ENCODE peak calls at places on chromosomes 13 and 19, in ten cellular contexts. One of them, this sample, is unnamed.
A peak's percentile ranks its signal among the peaks of the same experiment; 100 is the strongest.

GRCh38 chr13:31670831-31671617 is 68.3 kb upstream of the RXFP2 start:
- DNase-seq in Daoy: no peak
- DNase-seq in head of caudate nucleus: no peak
- DNase-seq in endothelial cell: no peak
- DNase-seq in progenitor cell of endocrine pancreas: no peak
- DNase-seq in AG09319: no peak
- DNase-seq in NCI-H510A treated with DMSO at 0.1 percent for 48 hours: no peak
- DNase-seq in T-helper 9 cell: no peak
- DNase-seq in cardiac fibroblast: peak; percentile 43
- DNase-seq in NCI-H1105: no peak
- DNase-seq in this sample: no peak

GRCh38 chr19:43306097-43306496 is 36.8 kb upstream of the PSG9 start:
- DNase-seq in Daoy: no peak
- DNase-seq in head of caudate nucleus: no peak
- DNase-seq in endothelial cell: no peak
- DNase-seq in progenitor cell of endocrine pancreas: no peak
- DNase-seq in AG09319: no peak
- DNase-seq in NCI-H510A treated with DMSO at 0.1 percent for 48 hours: no peak
- DNase-seq in T-helper 9 cell: no peak
- DNase-seq in cardiac fibroblast: no peak
- DNase-seq in NCI-H1105: no peak
- DNase-seq in this sample: no peak

GRCh38 chr19:19321143-19321577 is 531 bp downstream of the MAU2 start:
- DNase-seq in Daoy: no peak
- DNase-seq in head of caudate nucleus: no peak
- DNase-seq in endothelial cell: no peak
- DNase-seq in progenitor cell of endocrine pancreas: peak; percentile 26
- DNase-seq in AG09319: no peak
- DNase-seq in NCI-H510A treated with DMSO at 0.1 percent for 48 hours: no peak
- DNase-seq in T-helper 9 cell: no peak
- DNase-seq in cardiac fibroblast: no peak
- DNase-seq in NCI-H1105: peak; percentile 13
- DNase-seq in this sample: peak; percentile 20

GRCh38 chr13:99610702-99611289 is 109.5 kb downstream of the TM9SF2 start:
- DNase-seq in Daoy: no peak
- DNase-seq in head of caudate nucleus: no peak
- DNase-seq in endothelial cell: no peak
- DNase-seq in progenitor cell of endocrine pancreas: no peak
- DNase-seq in AG09319: no peak
- DNase-seq in NCI-H510A treated with DMSO at 0.1 percent for 48 hours: no peak
- DNase-seq in T-helper 9 cell: no peak
- DNase-seq in cardiac fibroblast: no peak
- DNase-seq in NCI-H1105: no peak
- DNase-seq in this sample: no peak

GRCh38 chr13:97946951-97947588 is 6.4 kb upstream of the IPO5 start:
- DNase-seq in Daoy: peak; percentile 74
- DNase-seq in head of caudate nucleus: no peak
- DNase-seq in endothelial cell: no peak
- DNase-seq in progenitor cell of endocrine pancreas: no peak
- DNase-seq in AG09319: peak; percentile 48
- DNase-seq in NCI-H510A treated with DMSO at 0.1 percent for 48 hours: no peak
- DNase-seq in T-helper 9 cell: no peak
- DNase-seq in cardiac fibroblast: peak; percentile 96
- DNase-seq in NCI-H1105: no peak
- DNase-seq in this sample: no peak

GRCh38 chr13:85985791-85986190 is 186.6 kb upstream of the SLITRK6 start:
- DNase-seq in Daoy: no peak
- DNase-seq in head of caudate nucleus: no peak
- DNase-seq in endothelial cell: no peak
- DNase-seq in progenitor cell of endocrine pancreas: no peak
- DNase-seq in AG09319: no peak
- DNase-seq in NCI-H510A treated with DMSO at 0.1 percent for 48 hours: peak; percentile 15
- DNase-seq in T-helper 9 cell: no peak
- DNase-seq in cardiac fibroblast: peak; percentile 12
- DNase-seq in NCI-H1105: no peak
- DNase-seq in this sample: no peak

GRCh38 chr13:113411216-113412023 is 41.9 kb downstream of the ADPRHL1 start:
- DNase-seq in Daoy: peak; percentile 85
- DNase-seq in head of caudate nucleus: no peak
- DNase-seq in endothelial cell: no peak
- DNase-seq in progenitor cell of endocrine pancreas: no peak
- DNase-seq in AG09319: peak; percentile 86
- DNase-seq in NCI-H510A treated with DMSO at 0.1 percent for 48 hours: no peak
- DNase-seq in T-helper 9 cell: no peak
- DNase-seq in cardiac fibroblast: peak; percentile 96
- DNase-seq in NCI-H1105: no peak
- DNase-seq in this sample: no peak

GRCh38 chr13:88086577-88086976 is 415.4 kb downstream of the SLITRK5 start:
- DNase-seq in Daoy: no peak
- DNase-seq in head of caudate nucleus: no peak
- DNase-seq in endothelial cell: no peak
- DNase-seq in progenitor cell of endocrine pancreas: no peak
- DNase-seq in AG09319: no peak
- DNase-seq in NCI-H510A treated with DMSO at 0.1 percent for 48 hours: no peak
- DNase-seq in T-helper 9 cell: no peak
- DNase-seq in cardiac fibroblast: no peak
- DNase-seq in NCI-H1105: no peak
- DNase-seq in this sample: no peak

GRCh38 chr13:31267126-31267784 is 67.5 kb downstream of the B3GLCT start:
- DNase-seq in Daoy: no peak
- DNase-seq in head of caudate nucleus: no peak
- DNase-seq in endothelial cell: no peak
- DNase-seq in progenitor cell of endocrine pancreas: no peak
- DNase-seq in AG09319: no peak
- DNase-seq in NCI-H510A treated with DMSO at 0.1 percent for 48 hours: no peak
- DNase-seq in T-helper 9 cell: no peak
- DNase-seq in cardiac fibroblast: no peak
- DNase-seq in NCI-H1105: no peak
- DNase-seq in this sample: no peak

GRCh38 chr13:52644108-52644507 is 1.9 kb downstream of the HNRNPA1L2 start:
- DNase-seq in Daoy: no peak
- DNase-seq in head of caudate nucleus: no peak
- DNase-seq in endothelial cell: no peak
- DNase-seq in progenitor cell of endocrine pancreas: no peak
- DNase-seq in AG09319: no peak
- DNase-seq in NCI-H510A treated with DMSO at 0.1 percent for 48 hours: peak; percentile 30
- DNase-seq in T-helper 9 cell: no peak
- DNase-seq in cardiac fibroblast: no peak
- DNase-seq in NCI-H1105: no peak
- DNase-seq in this sample: no peak

GRCh38 chr19:39949026-39949747 is 14.8 kb upstream of the FCGBP start:
- DNase-seq in Daoy: no peak
- DNase-seq in head of caudate nucleus: no peak
- DNase-seq in endothelial cell: no peak
- DNase-seq in progenitor cell of endocrine pancreas: no peak
- DNase-seq in AG09319: no peak
- DNase-seq in NCI-H510A treated with DMSO at 0.1 percent for 48 hours: no peak
- DNase-seq in T-helper 9 cell: no peak
- DNase-seq in cardiac fibroblast: no peak
- DNase-seq in NCI-H1105: no peak
- DNase-seq in this sample: no peak

GRCh38 chr19:49415102-49415809 is 8.0 kb downstream of the PTH2 start:
- DNase-seq in Daoy: no peak
- DNase-seq in head of caudate nucleus: no peak
- DNase-seq in endothelial cell: no peak
- DNase-seq in progenitor cell of endocrine pancreas: no peak
- DNase-seq in AG09319: no peak
- DNase-seq in NCI-H510A treated with DMSO at 0.1 percent for 48 hours: no peak
- DNase-seq in T-helper 9 cell: no peak
- DNase-seq in cardiac fibroblast: peak; percentile 28
- DNase-seq in NCI-H1105: no peak
- DNase-seq in this sample: no peak

GRCh38 chr13:43200307-43200706 is 176.9 kb downstream of the DNAJC15 start:
- DNase-seq in Daoy: no peak
- DNase-seq in head of caudate nucleus: no peak
- DNase-seq in endothelial cell: no peak
- DNase-seq in progenitor cell of endocrine pancreas: no peak
- DNase-seq in AG09319: no peak
- DNase-seq in NCI-H510A treated with DMSO at 0.1 percent for 48 hours: no peak
- DNase-seq in T-helper 9 cell: no peak
- DNase-seq in cardiac fibroblast: no peak
- DNase-seq in NCI-H1105: no peak
- DNase-seq in this sample: no peak

GRCh38 chr19:31282346-31282745 is 66.9 kb downstream of the TSHZ3 start:
- DNase-seq in Daoy: no peak
- DNase-seq in head of caudate nucleus: no peak
- DNase-seq in endothelial cell: no peak
- DNase-seq in progenitor cell of endocrine pancreas: no peak
- DNase-seq in AG09319: no peak
- DNase-seq in NCI-H510A treated with DMSO at 0.1 percent for 48 hours: no peak
- DNase-seq in T-helper 9 cell: no peak
- DNase-seq in cardiac fibroblast: no peak
- DNase-seq in NCI-H1105: no peak
- DNase-seq in this sample: no peak

GRCh38 chr13:83065136-83065535 is 817.1 kb downstream of the SLITRK1 start:
- DNase-seq in Daoy: no peak
- DNase-seq in head of caudate nucleus: no peak
- DNase-seq in endothelial cell: no peak
- DNase-seq in progenitor cell of endocrine pancreas: no peak
- DNase-seq in AG09319: peak; percentile 49
- DNase-seq in NCI-H510A treated with DMSO at 0.1 percent for 48 hours: no peak
- DNase-seq in T-helper 9 cell: no peak
- DNase-seq in cardiac fibroblast: peak; percentile 34
- DNase-seq in NCI-H1105: no peak
- DNase-seq in this sample: no peak

GRCh38 chr13:30111810-30112209 is 195.5 kb downstream of the KATNAL1 start:
- DNase-seq in Daoy: no peak
- DNase-seq in head of caudate nucleus: no peak
- DNase-seq in endothelial cell: no peak
- DNase-seq in progenitor cell of endocrine pancreas: no peak
- DNase-seq in AG09319: no peak
- DNase-seq in NCI-H510A treated with DMSO at 0.1 percent for 48 hours: no peak
- DNase-seq in T-helper 9 cell: no peak
- DNase-seq in cardiac fibroblast: no peak
- DNase-seq in NCI-H1105: no peak
- DNase-seq in this sample: no peak

GRCh38 chr13:110306960-110307696 is at the start of the genes COL4A1 and COL4A2:
- DNase-seq in Daoy: peak; percentile 80
- DNase-seq in head of caudate nucleus: peak; percentile 34
- DNase-seq in endothelial cell: peak; percentile 79
- DNase-seq in progenitor cell of endocrine pancreas: peak; percentile 64
- DNase-seq in AG09319: no peak
- DNase-seq in NCI-H510A treated with DMSO at 0.1 percent for 48 hours: peak; percentile 48
- DNase-seq in T-helper 9 cell: no peak
- DNase-seq in cardiac fibroblast: peak; percentile 77
- DNase-seq in NCI-H1105: peak; percentile 22
- DNase-seq in this sample: peak; percentile 42

GRCh38 chr13:31036717-31037116 is 104.3 kb downstream of the TEX26 start:
- DNase-seq in Daoy: no peak
- DNase-seq in head of caudate nucleus: no peak
- DNase-seq in endothelial cell: no peak
- DNase-seq in progenitor cell of endocrine pancreas: no peak
- DNase-seq in AG09319: no peak
- DNase-seq in NCI-H510A treated with DMSO at 0.1 percent for 48 hours: no peak
- DNase-seq in T-helper 9 cell: no peak
- DNase-seq in cardiac fibroblast: no peak
- DNase-seq in NCI-H1105: no peak
- DNase-seq in this sample: no peak

GRCh38 chr13:19961924-19962323 is 3.4 kb downstream of the ZMYM2 start:
- DNase-seq in Daoy: no peak
- DNase-seq in head of caudate nucleus: no peak
- DNase-seq in endothelial cell: no peak
- DNase-seq in progenitor cell of endocrine pancreas: no peak
- DNase-seq in AG09319: no peak
- DNase-seq in NCI-H510A treated with DMSO at 0.1 percent for 48 hours: no peak
- DNase-seq in T-helper 9 cell: no peak
- DNase-seq in cardiac fibroblast: no peak
- DNase-seq in NCI-H1105: no peak
- DNase-seq in this sample: no peak

GRCh38 chr13:21971662-21972635 is 301.1 kb downstream of the FGF9 start:
- DNase-seq in Daoy: no peak
- DNase-seq in head of caudate nucleus: no peak
- DNase-seq in endothelial cell: no peak
- DNase-seq in progenitor cell of endocrine pancreas: no peak
- DNase-seq in AG09319: no peak
- DNase-seq in NCI-H510A treated with DMSO at 0.1 percent for 48 hours: no peak
- DNase-seq in T-helper 9 cell: no peak
- DNase-seq in cardiac fibroblast: peak; percentile 0
- DNase-seq in NCI-H1105: no peak
- DNase-seq in this sample: no peak